ENCODE peak calls at places on chromosomes 3 and 15, in eight cellular contexts. G is central memory CD4-positive, alpha-beta T cell; W is neural progenitor cell; E is progenitor cell of endocrine pancreas; S is left ventricle myocardium superior; D is HAP-1; N is GM10248; J is heart left ventricle. M is an unnamed sample.

GRCh38 chr3:127632035-127632434 is 3.0 kb downstream of the PODXL2 start:
- DNase-seq in G (no peak), W (no peak), E (no peak), S (no peak), D (no peak), N (no peak), J (no peak), M (no peak)

GRCh38 chr3:196513697-196514349 is 1.3 kb downstream of the SMCO1 start:
- DNase-seq in G (no peak), W (no peak), E (no peak), S (no peak), D (no peak), N (no peak), J (no peak), M (no peak)

GRCh38 chr3:52483577-52484495 is 11.3 kb upstream of the STAB1 start:
- DNase-seq in G (no peak), W (no peak), E (no peak), S (no peak), D (no peak), N (no peak), J (no peak), M (peak)

GRCh38 chr3:61730058-61730457 is 168.7 kb downstream of the PTPRG start:
- DNase-seq in G (no peak), W (no peak), E (no peak), S (no peak), D (no peak), N (no peak), J (peak), M (no peak)

GRCh38 chr15:100261302-100262240 is 80.2 kb downstream of the ADAMTS17 start:
- DNase-seq in G (no peak), W (no peak), E (peak), S (no peak), D (no peak), N (no peak), J (no peak), M (no peak)

GRCh38 chr3:153469162-153469561 is 307.1 kb downstream of the RAP2B start:
- DNase-seq in G (no peak), W (no peak), E (no peak), S (no peak), D (no peak), N (no peak), J (no peak), M (no peak)

GRCh38 chr3:141399979-141400971 is 32.0 kb downstream of the ZBTB38 start:
- DNase-seq in G (no peak), W (peak), E (no peak), S (no peak), D (no peak), N (no peak), J (no peak), M (no peak)

GRCh38 chr15:31248951-31249350 is 77.7 kb upstream of the KLF13 start:
- DNase-seq in G (no peak), W (no peak), E (no peak), S (no peak), D (no peak), N (no peak), J (no peak), M (no peak)

GRCh38 chr3:149532463-149533180 is 58.1 kb downstream of the TM4SF4 start:
- DNase-seq in G (no peak), W (no peak), E (no peak), S (no peak), D (no peak), N (peak), J (no peak), M (no peak)